ENCODE peak calls at places on chromosomes 5 and 9, in six cellular contexts. T is right lobe of liver; O is activated naive CD4-positive, alpha-beta T cell treated with anti-CD3 and anti-CD28 coated beads, Interleukin-2, amount 50 U/mL, for 16 hours; A is stimulated activated CD4-positive, alpha-beta T cell treated with anti-CD3 and anti-CD28 coated beads, TNF-alpha, amount 100 ng/mL, for 24 hours; Q is effector CD4-positive, alpha-beta T cell; N is amniotic epithelial cell. Y is an unnamed sample.

GRCh38 chr9:129886226-129887174 is 51.2 kb downstream of the USP20 start:
- DNase-seq in O (peak), T (no peak), Q (peak), A (peak), N (peak), Y (peak)

GRCh38 chr5:53069626-53070025 is 39.9 kb downstream of the MOCS2 start:
- DNase-seq in O (peak), T (no peak), A (peak), Q (no peak), N (peak), Y (peak)

GRCh38 chr9:123548749-123549545 is 192.9 kb downstream of the CRB2 start:
- DNase-seq in O (peak), N (peak), T (no peak), Q (no peak), A (peak), Y (peak)

GRCh38 chr9:22117511-22118388 is 108.6 kb upstream of the CDKN2B start:
- DNase-seq in Q (no peak), N (peak), O (no peak), A (no peak), T (no peak), Y (peak)

GRCh38 chr9:115058684-115059315 is 59.2 kb downstream of the TNC start:
- DNase-seq in A (no peak), Q (no peak), T (no peak), N (peak), O (no peak), Y (peak)

GRCh38 chr5:7157083-7157482 is 238.9 kb upstream of the ADCY2 start:
- DNase-seq in Q (no peak), T (no peak), A (no peak), O (no peak), N (no peak), Y (no peak)

GRCh38 chr9:89879711-89880110 is 274.9 kb downstream of the GADD45G start:
- DNase-seq in T (no peak), O (no peak), Q (no peak), A (no peak), N (no peak), Y (no peak)

GRCh38 chr9:137482094-137482781 is 23.1 kb upstream of the NSMF start:
- DNase-seq in Q (no peak), T (peak), N (peak), O (no peak), A (no peak), Y (peak)

GRCh38 chr5:133234911-133235310 is 183.1 kb downstream of the HSPA4 start:
- DNase-seq in N (no peak), Q (no peak), O (no peak), T (no peak), A (no peak), Y (no peak)

GRCh38 chr9:77838986-77839385 is 190.9 kb upstream of the GNA14 start:
- DNase-seq in O (no peak), T (no peak), Q (no peak), A (no peak), N (no peak), Y (no peak)

GRCh38 chr5:125481506-125482455 is 735.3 kb upstream of the ZNF608 start:
- DNase-seq in O (no peak), A (no peak), Q (no peak), T (no peak), N (no peak), Y (no peak)

GRCh38 chr9:34592895-34593601 is 3.5 kb upstream of the CNTFR start:
- DNase-seq in N (no peak), Q (no peak), A (no peak), T (peak), O (no peak), Y (no peak)

GRCh38 chr5:56279979-56280378 is 46.8 kb upstream of the ANKRD55 start:
- DNase-seq in N (peak), Q (no peak), T (no peak), O (no peak), A (no peak), Y (peak)

GRCh38 chr5:172150514-172151425 is 37.3 kb downstream of the STK10 start:
- DNase-seq in N (no peak), Q (no peak), T (peak), O (peak), A (no peak), Y (no peak)

GRCh38 chr5:10077721-10078551 is 171.8 kb downstream of the ATPSCKMT start:
- DNase-seq in Q (no peak), N (no peak), A (no peak), O (no peak), T (no peak), Y (no peak)

GRCh38 chr5:110753620-110754019 is 14.8 kb downstream of the SLC25A46 start:
- DNase-seq in T (no peak), N (peak), A (no peak), O (no peak), Q (no peak), Y (no peak)

GRCh38 chr5:15442183-15442550 is 57.8 kb upstream of the FBXL7 start:
- DNase-seq in Q (no peak), A (no peak), T (no peak), O (no peak), N (no peak), Y (no peak)

GRCh38 chr5:40798012-40798855 is at the start of gene PRKAA1:
- DNase-seq in N (peak), Q (peak), O (peak), A (peak), T (peak), Y (peak)

GRCh38 chr5:175508896-175509295 is 30.5 kb downstream of the SFXN1 start:
- DNase-seq in T (no peak), A (no peak), O (no peak), Q (no peak), N (peak), Y (no peak)

GRCh38 chr5:147742151-147742550 is 40.4 kb downstream of the JAKMIP2 start:
- DNase-seq in Q (no peak), T (no peak), A (no peak), O (no peak), N (no peak), Y (no peak)